ENCODE peak calls at places on chromosomes 7 and 10, in four cellular contexts. One of them, this sample, is unnamed.

GRCh38 chr7:43594020-43594419 is 11.1 kb downstream of the STK17A start:
- DNase-seq in HCT116: no peak
- DNase-seq in K562: no peak
- DNase-seq in transverse colon: no peak
- DNase-seq in this sample: no peak

GRCh38 chr10:110686037-110686436 is 41.9 kb downstream of the RBM20 start:
- DNase-seq in K562: no peak
- DNase-seq in transverse colon: no peak
- DNase-seq in HCT116: no peak
- DNase-seq in this sample: no peak

GRCh38 chr10:127916826-127917225 is 9.9 kb downstream of the PTPRE start:
- DNase-seq in HCT116: no peak
- DNase-seq in transverse colon: no peak
- DNase-seq in K562: no peak
- DNase-seq in this sample: no peak

GRCh38 chr7:157347217-157347904 is 10.6 kb downstream of the DNAJB6 start:
- DNase-seq in K562: no peak
- DNase-seq in HCT116: peak
- DNase-seq in transverse colon: peak
- DNase-seq in this sample: no peak

GRCh38 chr7:23337374-23337773 is 38.2 kb downstream of the MALSU1 start:
- DNase-seq in transverse colon: no peak
- DNase-seq in K562: no peak
- DNase-seq in HCT116: no peak
- DNase-seq in this sample: no peak

GRCh38 chr7:418636-419280 is 100.9 kb downstream of the PDGFA start:
- DNase-seq in transverse colon: no peak
- DNase-seq in HCT116: no peak
- DNase-seq in K562: no peak
- DNase-seq in this sample: peak

GRCh38 chr7:15780271-15780670 is 93.8 kb upstream of the MEOX2 start:
- DNase-seq in HCT116: no peak
- DNase-seq in transverse colon: no peak
- DNase-seq in K562: no peak
- DNase-seq in this sample: no peak

GRCh38 chr7:127983804-127984332 is 47.4 kb downstream of the LRRC4 start:
- DNase-seq in HCT116: no peak
- DNase-seq in transverse colon: no peak
- DNase-seq in K562: peak
- DNase-seq in this sample: no peak

GRCh38 chr10:63553473-63553872 is 32.3 kb downstream of the REEP3 start:
- DNase-seq in K562: no peak
- DNase-seq in HCT116: peak
- DNase-seq in transverse colon: no peak
- DNase-seq in this sample: no peak

GRCh38 chr7:151247611-151248176 is 800 bp downstream of the SMARCD3 start:
- DNase-seq in HCT116: no peak
- DNase-seq in K562: no peak
- DNase-seq in transverse colon: no peak
- DNase-seq in this sample: no peak

GRCh38 chr10:49751216-49751615 is 10.9 kb downstream of the OGDHL start:
- DNase-seq in HCT116: no peak
- DNase-seq in K562: no peak
- DNase-seq in transverse colon: no peak
- DNase-seq in this sample: no peak

GRCh38 chr10:784377-784758 is 94.9 kb upstream of the DIP2C start:
- DNase-seq in K562: no peak
- DNase-seq in transverse colon: peak
- DNase-seq in HCT116: peak
- DNase-seq in this sample: peak

GRCh38 chr7:138029941-138030340 is 28.1 kb upstream of the CREB3L2 start:
- DNase-seq in transverse colon: no peak
- DNase-seq in K562: no peak
- DNase-seq in HCT116: no peak
- DNase-seq in this sample: no peak

GRCh38 chr7:55171157-55171556 is 152.3 kb downstream of the EGFR start:
- DNase-seq in HCT116: no peak
- DNase-seq in transverse colon: no peak
- DNase-seq in K562: no peak
- DNase-seq in this sample: no peak

GRCh38 chr7:142263598-142264380 is 5.9 kb upstream of the PRSS58 start:
- DNase-seq in K562: no peak
- DNase-seq in HCT116: no peak
- DNase-seq in transverse colon: no peak
- DNase-seq in this sample: no peak

GRCh38 chr10:5449823-5450222 is 37.5 kb downstream of the NET1 start:
- DNase-seq in HCT116: no peak
- DNase-seq in K562: peak
- DNase-seq in transverse colon: no peak
- DNase-seq in this sample: no peak

GRCh38 chr7:12244129-12244528 is 33.0 kb downstream of the TMEM106B start:
- DNase-seq in HCT116: peak
- DNase-seq in transverse colon: peak
- DNase-seq in K562: peak
- DNase-seq in this sample: no peak

GRCh38 chr10:86213148-86213547 is 153.4 kb downstream of the GRID1 start:
- DNase-seq in K562: no peak
- DNase-seq in transverse colon: no peak
- DNase-seq in HCT116: no peak
- DNase-seq in this sample: no peak

GRCh38 chr10:43119416-43120115 is 18.7 kb upstream of the CSGALNACT2 start:
- DNase-seq in transverse colon: no peak
- DNase-seq in K562: no peak
- DNase-seq in HCT116: no peak
- DNase-seq in this sample: no peak

GRCh38 chr10:123967626-123968243 is 76.1 kb upstream of the CPXM2 start:
- DNase-seq in transverse colon: peak
- DNase-seq in K562: peak
- DNase-seq in HCT116: peak
- DNase-seq in this sample: peak

GRCh38 chr10:62625484-62625883 is 179.0 kb upstream of the ADO start:
- DNase-seq in transverse colon: no peak
- DNase-seq in HCT116: no peak
- DNase-seq in K562: no peak
- DNase-seq in this sample: no peak

GRCh38 chr10:30529373-30529998 is 95.5 kb downstream of the MAP3K8 start:
- DNase-seq in HCT116: no peak
- DNase-seq in transverse colon: peak
- DNase-seq in K562: no peak
- DNase-seq in this sample: peak

GRCh38 chr7:141444956-141445355 is 106.3 kb upstream of the AGK start:
- DNase-seq in HCT116: no peak
- DNase-seq in K562: no peak
- DNase-seq in transverse colon: no peak
- DNase-seq in this sample: no peak

GRCh38 chr7:151435971-151436370 is 4.0 kb downstream of the CRYGN start:
- DNase-seq in K562: no peak
- DNase-seq in transverse colon: no peak
- DNase-seq in HCT116: no peak
- DNase-seq in this sample: no peak

GRCh38 chr10:23479798-23480473 is 41.1 kb downstream of the OTUD1 start:
- DNase-seq in K562: no peak
- DNase-seq in HCT116: no peak
- DNase-seq in transverse colon: no peak
- DNase-seq in this sample: no peak

GRCh38 chr7:73671317-73671651 is 3.7 kb downstream of the VPS37D start:
- DNase-seq in transverse colon: no peak
- DNase-seq in K562: no peak
- DNase-seq in HCT116: no peak
- DNase-seq in this sample: no peak

GRCh38 chr7:115789901-115790300 is 240.7 kb downstream of the TFEC start:
- DNase-seq in HCT116: no peak
- DNase-seq in K562: no peak
- DNase-seq in transverse colon: no peak
- DNase-seq in this sample: peak

GRCh38 chr10:54133201-54133600 is 667.8 kb downstream of the PCDH15 start:
- DNase-seq in K562: no peak
- DNase-seq in HCT116: no peak
- DNase-seq in transverse colon: no peak
- DNase-seq in this sample: no peak

GRCh38 chr10:16950686-16951681 is 133.8 kb upstream of the RSU1 start:
- DNase-seq in transverse colon: no peak
- DNase-seq in K562: peak
- DNase-seq in HCT116: peak
- DNase-seq in this sample: no peak

GRCh38 chr7:148204639-148205292 is 385.8 kb upstream of the C7orf33 start:
- DNase-seq in transverse colon: no peak
- DNase-seq in HCT116: no peak
- DNase-seq in K562: no peak
- DNase-seq in this sample: no peak

GRCh38 chr10:59753267-59753666 is at the start of gene MRLN:
- DNase-seq in HCT116: no peak
- DNase-seq in K562: no peak
- DNase-seq in transverse colon: no peak
- DNase-seq in this sample: no peak

GRCh38 chr10:51895209-51895608 is 195.8 kb upstream of the CSTF2T start:
- DNase-seq in transverse colon: no peak
- DNase-seq in HCT116: no peak
- DNase-seq in K562: no peak
- DNase-seq in this sample: no peak

GRCh38 chr7:158976849-158977593 is 120.7 kb downstream of the DYNC2I1 start:
- DNase-seq in transverse colon: peak
- DNase-seq in K562: peak
- DNase-seq in HCT116: peak
- DNase-seq in this sample: peak

GRCh38 chr7:158975526-158976467 is 119.4 kb downstream of the DYNC2I1 start:
- DNase-seq in HCT116: no peak
- DNase-seq in K562: peak
- DNase-seq in transverse colon: peak
- DNase-seq in this sample: no peak

GRCh38 chr7:158979023-158979529 is 122.7 kb downstream of the DYNC2I1 start:
- DNase-seq in transverse colon: no peak
- DNase-seq in K562: no peak
- DNase-seq in HCT116: no peak
- DNase-seq in this sample: no peak

GRCh38 chr7:158973941-158974785 is 117.8 kb downstream of the DYNC2I1 start:
- DNase-seq in K562: no peak
- DNase-seq in transverse colon: no peak
- DNase-seq in HCT116: no peak
- DNase-seq in this sample: no peak

DNA sequence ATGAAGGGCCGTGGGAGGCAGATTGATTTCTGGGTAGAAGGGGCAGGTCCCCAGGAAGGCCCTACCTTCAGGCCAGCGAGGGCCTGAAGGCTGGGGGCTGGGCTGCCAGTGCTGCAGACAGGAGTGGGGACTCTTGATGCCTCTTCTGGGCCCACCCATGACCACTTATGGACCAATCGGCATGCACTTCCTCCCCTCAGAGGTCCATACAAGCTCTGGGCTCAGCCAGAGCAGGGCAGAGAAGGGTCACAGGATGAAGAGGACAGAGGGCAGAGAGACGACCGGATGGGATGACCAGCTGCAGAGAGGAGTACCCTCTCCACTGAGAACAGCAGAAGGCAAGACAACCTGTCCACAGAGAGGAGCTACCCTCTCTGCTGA is 120.1 kb downstream of the DYNC2I1 start:
- DNase-seq in K562: no peak
- DNase-seq in HCT116: no peak
- DNase-seq in transverse colon: no peak
- DNase-seq in this sample: no peak
- TF ChIP-seq POLR2AphosphoS5 in K562: no peak
- TF ChIP-seq POLR2AphosphoS5 in HCT116: no peak
- TF ChIP-seq POLR2AphosphoS5 in transverse colon: no peak
- TF ChIP-seq POLR2AphosphoS5 in this sample: no peak

GRCh38 chr10:6920072-6921019 is 340.3 kb upstream of the PRKCQ start:
- DNase-seq in HCT116: peak
- DNase-seq in K562: peak
- DNase-seq in transverse colon: peak
- DNase-seq in this sample: peak

GRCh38 chr10:6919077-6919476 is 339.0 kb upstream of the PRKCQ start:
- DNase-seq in K562: no peak
- DNase-seq in HCT116: no peak
- DNase-seq in transverse colon: no peak
- DNase-seq in this sample: no peak

GRCh38 chr10:6927001-6927400 is 346.9 kb upstream of the PRKCQ start:
- DNase-seq in HCT116: no peak
- DNase-seq in transverse colon: no peak
- DNase-seq in K562: no peak
- DNase-seq in this sample: peak

GRCh38 chr10:6928531-6929080 is 348.5 kb upstream of the PRKCQ start:
- DNase-seq in K562: no peak
- DNase-seq in transverse colon: no peak
- DNase-seq in HCT116: no peak
- DNase-seq in this sample: no peak

DNA sequence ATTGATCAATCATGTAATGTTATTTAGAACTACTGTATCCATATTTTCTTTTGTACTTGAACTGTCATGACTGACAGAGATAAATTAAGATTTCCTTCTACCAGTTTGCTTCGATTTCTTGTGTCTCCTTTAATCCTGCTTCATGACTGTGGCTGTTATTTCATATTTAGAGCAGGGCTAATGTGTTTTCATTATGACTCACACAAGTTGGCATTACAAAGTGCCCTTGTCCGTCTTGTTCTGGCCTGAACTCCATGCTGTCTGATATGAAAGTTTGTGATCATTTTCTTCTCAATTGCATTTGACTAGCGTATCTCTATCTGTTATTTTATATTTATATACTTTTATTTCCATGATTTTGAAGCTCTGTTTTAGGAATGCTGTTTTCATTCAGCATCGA is 344.1 kb upstream of the PRKCQ start:
- DNase-seq in transverse colon: no peak
- DNase-seq in K562: no peak
- DNase-seq in HCT116: no peak
- DNase-seq in this sample: no peak
- TF ChIP-seq POLR2AphosphoS5 in transverse colon: no peak
- TF ChIP-seq POLR2AphosphoS5 in K562: no peak
- TF ChIP-seq POLR2AphosphoS5 in HCT116: no peak
- TF ChIP-seq POLR2AphosphoS5 in this sample: no peak

GRCh38 chr7:104971290-104972071 is 42.5 kb upstream of the KMT2E start:
- DNase-seq in HCT116: no peak
- DNase-seq in K562: no peak
- DNase-seq in transverse colon: peak
- DNase-seq in this sample: peak
- TF ChIP-seq POLR2AphosphoS5 in HCT116: no peak
- TF ChIP-seq POLR2AphosphoS5 in K562: no peak
- TF ChIP-seq POLR2AphosphoS5 in transverse colon: peak
- TF ChIP-seq POLR2AphosphoS5 in this sample: peak

GRCh38 chr7:149497467-149498261 is at the start of gene ZNF746:
- DNase-seq in transverse colon: peak
- DNase-seq in HCT116: peak
- DNase-seq in K562: peak
- DNase-seq in this sample: peak
- TF ChIP-seq POLR2AphosphoS5 in transverse colon: peak
- TF ChIP-seq POLR2AphosphoS5 in HCT116: peak
- TF ChIP-seq POLR2AphosphoS5 in K562: peak
- TF ChIP-seq POLR2AphosphoS5 in this sample: peak

GRCh38 chr7:106143711-106144347 is 31.7 kb upstream of the SYPL1 start:
- DNase-seq in K562: peak
- DNase-seq in transverse colon: no peak
- DNase-seq in HCT116: no peak
- DNase-seq in this sample: peak

GRCh38 chr7:106139253-106140251 is 27.4 kb upstream of the SYPL1 start:
- DNase-seq in transverse colon: peak
- DNase-seq in K562: no peak
- DNase-seq in HCT116: no peak
- DNase-seq in this sample: peak

GRCh38 chr7:106138776-106139175 is 26.7 kb upstream of the SYPL1 start:
- DNase-seq in K562: no peak
- DNase-seq in HCT116: no peak
- DNase-seq in transverse colon: no peak
- DNase-seq in this sample: no peak

GRCh38 chr7:106140406-106141173 is 28.5 kb upstream of the SYPL1 start:
- DNase-seq in HCT116: no peak
- DNase-seq in transverse colon: no peak
- DNase-seq in K562: no peak
- DNase-seq in this sample: no peak
- TF ChIP-seq POLR2AphosphoS5 in HCT116: no peak
- TF ChIP-seq POLR2AphosphoS5 in transverse colon: no peak
- TF ChIP-seq POLR2AphosphoS5 in K562: no peak
- TF ChIP-seq POLR2AphosphoS5 in this sample: no peak